ENCODE peak calls at places on chromosomes 16 and 17, in six cellular contexts. R is pancreas; L is mesenchymal stem cell; H is fibroblast of lung; X is Peyer's patch; Z is CD4-positive, alpha-beta memory T cell. J is an unnamed sample.

GRCh38 chr16:54407596-54407995 is 121.0 kb upstream of the IRX3 start:
- DNase-seq in R (no peak), L (no peak), H (peak; percentile 50), X (no peak), Z (no peak), J (no peak)

GRCh38 chr16:2143874-2144485 is 4.4 kb upstream of the RAB26 start:
- DNase-seq in R (peak; percentile 52), L (no peak), H (no peak), X (no peak), Z (no peak), J (no peak)

GRCh38 chr17:43952351-43952723 is 1.4 kb downstream of the PYY start:
- DNase-seq in R (no peak), L (peak; percentile 23), H (no peak), X (no peak), Z (no peak), J (no peak)

GRCh38 chr17:19238167-19238505 is 970 bp downstream of the EPN2 start:
- DNase-seq in R (peak; percentile 77), L (peak; percentile 32), H (no peak), X (peak; percentile 52), Z (peak; percentile 6), J (no peak)

GRCh38 chr17:6912110-6913051 is 80.9 kb upstream of the TEKT1 start:
- DNase-seq in R (no peak), L (no peak), H (no peak), X (no peak), Z (no peak), J (no peak)

GRCh38 chr17:20302191-20302917 is 165.0 kb downstream of the LGALS9B start:
- DNase-seq in R (no peak), L (no peak), H (no peak), X (no peak), Z (no peak), J (no peak)

GRCh38 chr17:65364408-65364807 is 197.0 kb downstream of the AXIN2 start:
- DNase-seq in R (no peak), L (no peak), H (no peak), X (no peak), Z (no peak), J (no peak)

GRCh38 chr17:8900626-8901585 is 33.4 kb upstream of the PIK3R6 start:
- DNase-seq in R (no peak), L (no peak), H (no peak), X (peak; percentile 58), Z (no peak), J (no peak)

GRCh38 chr17:58837699-58838098 is 82.0 kb downstream of the PPM1E start:
- DNase-seq in R (no peak), L (no peak), H (no peak), X (no peak), Z (no peak), J (no peak)

GRCh38 chr17:58829172-58829637 is 73.6 kb downstream of the PPM1E start:
- DNase-seq in R (no peak), L (no peak), H (no peak), X (no peak), Z (no peak), J (no peak)

GRCh38 chr17:58831780-58832179 is 76.1 kb downstream of the PPM1E start:
- DNase-seq in R (no peak), L (no peak), H (no peak), X (no peak), Z (no peak), J (no peak)

DNA sequence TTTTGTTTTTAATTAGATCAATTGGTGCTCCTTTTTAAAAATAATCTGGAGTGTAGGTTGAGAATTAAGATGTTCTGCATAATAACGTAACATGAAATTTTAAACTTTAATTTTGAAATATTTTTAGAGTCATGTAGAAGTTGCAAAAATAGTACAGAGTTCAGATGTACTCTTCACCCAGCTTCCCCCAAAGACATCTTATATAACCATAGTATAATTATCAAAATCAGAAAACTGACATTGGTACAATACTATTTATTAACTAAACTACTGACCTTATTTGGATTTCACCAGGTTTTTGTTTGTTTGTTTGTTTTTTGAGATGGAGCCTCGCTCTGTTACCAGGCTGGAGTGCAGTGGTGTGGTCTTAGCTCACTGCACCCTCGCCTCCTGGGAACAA is 76.9 kb downstream of the PPM1E start:
- DNase-seq in R (no peak), L (no peak), H (no peak), X (no peak), Z (no peak), J (no peak)
- H3K4me1 ChIP-seq in R (no peaks in the 10 kb centered on the region), L (no peaks in the 10 kb centered on the region), H (no peaks in the 10 kb centered on the region), X (no peaks in the 10 kb centered on the region), Z (no peaks in the 10 kb centered on the region), J (no peaks in the 10 kb centered on the region)

GRCh38 chr17:80995131-80995530 is 3.5 kb downstream of the CHMP6 start:
- DNase-seq in R (no peak), L (no peak), H (no peak), X (no peak), Z (no peak), J (no peak)

GRCh38 chr17:80991645-80992076 is at the start of gene CHMP6:
- DNase-seq in R (peak; percentile 90), L (peak; percentile 75), H (peak; percentile 77), X (peak; percentile 84), Z (peak; percentile 82), J (peak; percentile 50)

GRCh38 chr17:80992077-80992947 is 671 bp downstream of the CHMP6 start:
- DNase-seq in R (peak; percentile 67), L (peak; percentile 26), H (no peak), X (no peak), Z (peak; percentile 10), J (no peak)

GRCh38 chr17:80990921-80991644 is 558 bp upstream of the CHMP6 start:
- DNase-seq in R (no peak), L (no peak), H (no peak), X (no peak), Z (no peak), J (no peak)

DNA sequence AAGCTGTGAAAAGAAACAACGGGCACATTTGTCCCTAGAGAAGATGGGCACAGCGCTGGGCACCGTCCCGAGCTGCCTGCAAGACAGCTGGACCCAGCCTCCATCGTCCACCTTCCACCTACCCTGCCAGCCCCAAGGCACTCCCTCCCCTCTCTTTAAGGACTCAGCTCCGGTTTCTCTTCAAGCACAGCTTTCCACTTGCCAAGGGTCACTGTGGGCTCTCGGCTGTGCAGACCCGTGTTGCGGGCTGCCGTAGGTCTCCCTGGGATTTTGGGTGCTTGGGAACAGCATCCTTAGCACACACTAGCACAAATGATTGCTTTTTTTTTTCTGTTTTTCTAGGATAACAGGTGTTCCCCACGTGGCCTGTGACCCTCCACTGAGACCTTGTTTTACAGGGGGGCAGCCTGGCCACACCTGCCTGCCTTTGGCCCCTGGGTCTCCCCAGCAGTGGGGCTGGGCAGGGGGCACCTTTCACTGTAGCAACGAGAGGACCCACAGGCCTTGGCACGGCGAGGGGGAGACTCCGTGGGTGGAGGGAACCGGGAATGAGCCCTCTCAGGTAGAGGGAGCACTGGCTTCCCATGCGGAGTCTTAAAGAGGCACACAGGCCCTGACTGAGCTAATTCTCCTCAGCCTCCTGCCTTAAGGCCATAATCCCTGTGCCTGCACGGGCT is 1.4 kb downstream of the CHMP6 start:
- DNase-seq in R (no peak), L (no peak), H (no peak), X (no peak), Z (no peak), J (no peak)
- H3K27ac ChIP-seq in R (no peak overlapping the region), L (no peak overlapping the region), H (no peak overlapping the region), X (no peak overlapping the region), Z (no peak overlapping the region), J (no peak overlapping the region)

GRCh38 chr16:14109782-14110727 is 38.9 kb downstream of the MRTFB start:
- DNase-seq in R (no peak), L (no peak), H (no peak), X (no peak), Z (no peak), J (no peak)

GRCh38 chr16:14109077-14109775 is 38.1 kb downstream of the MRTFB start:
- DNase-seq in R (no peak), L (no peak), H (no peak), X (no peak), Z (no peak), J (no peak)

GRCh38 chr16:14112539-14112856 is 41.4 kb downstream of the MRTFB start:
- DNase-seq in R (no peak), L (no peak), H (no peak), X (no peak), Z (no peak), J (no peak)

GRCh38 chr16:14111713-14112538 is 40.8 kb downstream of the MRTFB start:
- DNase-seq in R (peak; percentile 64), L (no peak), H (no peak), X (peak; percentile 71), Z (no peak), J (no peak)

DNA sequence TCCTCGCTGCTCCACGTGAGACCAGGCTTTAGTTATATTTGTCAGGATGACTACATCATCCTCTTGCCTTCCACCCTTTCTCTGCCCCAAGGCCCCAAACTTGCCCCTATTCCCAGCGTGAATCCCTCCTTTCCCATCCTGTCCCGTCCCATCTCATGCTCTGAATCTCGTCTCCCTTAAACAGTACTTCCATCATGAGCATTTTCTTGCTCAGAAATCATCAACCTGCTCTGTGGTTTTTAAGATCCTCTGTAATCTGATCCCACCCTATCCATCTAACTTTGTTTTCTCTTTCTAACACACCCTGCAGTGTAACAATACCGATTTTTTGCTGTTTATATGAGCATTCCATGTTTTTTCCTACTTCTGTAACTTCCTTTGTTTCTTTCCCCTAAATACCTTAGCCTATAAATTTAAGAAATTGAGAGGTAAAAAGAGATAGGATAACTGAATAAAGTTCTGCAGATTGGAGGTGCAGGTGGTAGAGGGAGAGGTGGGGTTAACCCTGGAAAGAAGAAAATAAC is 39.7 kb downstream of the MRTFB start:
- DNase-seq in R (no peak), L (no peak), H (no peak), X (no peak), Z (no peak), J (no peak)
- H3K4me1 ChIP-seq in R (peaks cover 12% of the 10 kb centered on the region), L (peaks cover 13% of the 10 kb centered on the region), H (peaks cover 2% of the 10 kb centered on the region), X (no peaks in the 10 kb centered on the region), Z (no peaks in the 10 kb centered on the region), J (peaks cover 6% of the 10 kb centered on the region)

GRCh38 chr16:25033852-25034251 is 18.7 kb upstream of the ARHGAP17 start:
- DNase-seq in R (no peak), L (peak; percentile 86), H (peak; percentile 84), X (no peak), Z (no peak), J (no peak)

GRCh38 chr16:25034916-25035315 is 19.7 kb upstream of the ARHGAP17 start:
- DNase-seq in R (no peak), L (no peak), H (no peak), X (no peak), Z (no peak), J (no peak)

GRCh38 chr16:25031132-25031440 is 15.9 kb upstream of the ARHGAP17 start:
- DNase-seq in R (no peak), L (no peak), H (no peak), X (no peak), Z (no peak), J (no peak)

GRCh38 chr16:25030420-25031131 is 15.4 kb upstream of the ARHGAP17 start:
- DNase-seq in R (no peak), L (no peak), H (no peak), X (peak; percentile 58), Z (no peak), J (no peak)

GRCh38 chr16:25031441-25032307 is 16.5 kb upstream of the ARHGAP17 start:
- DNase-seq in R (peak; percentile 86), L (peak; percentile 97), H (peak; percentile 97), X (peak; percentile 95), Z (peak; percentile 90), J (peak; percentile 88)
- H3K27ac ChIP-seq in R (peak overlapping the region; percentile 47), L (peak overlapping the region; percentile 43), H (peak overlapping the region; percentile 28), X (peak overlapping the region; percentile 74), Z (peak overlapping the region; percentile 70), J (peak overlapping the region; percentile 56)